ENCODE peak calls at places on chromosomes 7 and 10, in eight cellular contexts. C is endothelial cell, H is ascending aorta, L is breast epithelium, W is cardiac muscle cell, I is AG10803, X is fibroblast of the aortic adventitia, N is hepatocyte. A is an unnamed sample.

GRCh38 chr10:118948784-118949183 is 80.7 kb upstream of the NANOS1 start:
- DNase-seq in H (no peak), L (peak; percentile 16), N (no peak), I (no peak), C (no peak), X (no peak), W (no peak), A (no peak)

GRCh38 chr7:2201128-2201527 is 31.6 kb downstream of the MAD1L1 start:
- DNase-seq in L (no peak), X (no peak), I (no peak), N (no peak), W (no peak), H (no peak), C (no peak), A (no peak)

GRCh38 chr10:121368347-121369025 is 229.8 kb downstream of the FGFR2 start:
- DNase-seq in I (no peak), L (peak; percentile 67), H (no peak), C (no peak), W (no peak), N (peak; percentile 39), X (no peak), A (no peak)

GRCh38 chr7:152464312-152465117 is 28.7 kb upstream of the KMT2C start:
- DNase-seq in N (peak; percentile 90), H (peak; percentile 84), C (peak; percentile 86), L (peak; percentile 60), I (peak; percentile 79), X (peak; percentile 74), W (peak; percentile 91), A (peak; percentile 69)

GRCh38 chr10:82358486-82359097 is 483.6 kb downstream of the NRG3 start:
- DNase-seq in I (peak; percentile 1), W (peak; percentile 79), N (no peak), L (no peak), X (peak; percentile 15), H (no peak), C (no peak), A (no peak)

GRCh38 chr7:93117852-93118530 is at the start of gene SAMD9:
- DNase-seq in X (peak; percentile 87), I (peak; percentile 83), W (peak; percentile 89), C (no peak), N (peak; percentile 48), H (peak; percentile 71), L (peak; percentile 35), A (peak; percentile 85)

GRCh38 chr7:63031838-63032436 is 966.7 kb upstream of the ZNF722 start:
- DNase-seq in I (no peak), N (no peak), X (no peak), L (no peak), H (no peak), W (no peak), C (no peak), A (no peak)

GRCh38 chr7:158609313-158609974 is 21.8 kb upstream of the PTPRN2 start:
- DNase-seq in W (no peak), X (no peak), L (no peak), H (no peak), N (no peak), I (no peak), C (no peak), A (no peak)

GRCh38 chr10:12608761-12609160 is 259.4 kb downstream of the CAMK1D start:
- DNase-seq in C (no peak), H (no peak), W (no peak), L (no peak), X (no peak), I (no peak), N (no peak), A (no peak)

GRCh38 chr10:126218174-126218573 is 170.1 kb downstream of the ADAM12 start:
- DNase-seq in N (no peak), I (no peak), L (no peak), H (no peak), W (no peak), X (no peak), C (no peak), A (no peak)

GRCh38 chr10:31143331-31143935 is 111.8 kb upstream of the ZNF438 start:
- DNase-seq in W (no peak), C (no peak), I (no peak), L (no peak), X (no peak), H (no peak), N (no peak), A (no peak)

GRCh38 chr7:150793569-150794238 is 6.5 kb downstream of the TMEM176B start:
- DNase-seq in W (no peak), L (no peak), X (no peak), C (no peak), I (no peak), N (no peak), H (no peak), A (no peak)

GRCh38 chr10:127398140-127398966 is 150.8 kb upstream of the NPS start:
- DNase-seq in H (no peak), I (peak; percentile 57), L (no peak), N (no peak), C (no peak), X (peak; percentile 23), W (peak; percentile 9), A (peak; percentile 51)

GRCh38 chr7:7641129-7641663 is 644 bp downstream of the UMAD1 start:
- DNase-seq in W (no peak), L (no peak), C (peak; percentile 18), H (no peak), I (peak; percentile 12), N (peak; percentile 15), X (peak; percentile 44), A (no peak)

GRCh38 chr7:133703547-133703946 is 423.6 kb upstream of the LRGUK start:
- DNase-seq in I (peak; percentile 86), L (no peak), W (peak; percentile 65), X (peak; percentile 82), N (no peak), H (no peak), C (no peak), A (peak; percentile 94)

GRCh38 chr10:68253356-68253755 is 21.4 kb upstream of the ATOH7 start:
- DNase-seq in I (no peak), X (no peak), L (no peak), W (no peak), C (no peak), H (no peak), N (no peak), A (no peak)

GRCh38 chr7:138866353-138866752 is 68.4 kb upstream of the ATP6V0A4 start:
- DNase-seq in L (no peak), X (no peak), C (no peak), H (no peak), W (no peak), I (no peak), N (no peak), A (no peak)

GRCh38 chr10:109173910-109174309 is 749.4 kb downstream of the XPNPEP1 start:
- DNase-seq in H (no peak), I (no peak), W (no peak), X (no peak), L (no peak), C (no peak), N (no peak), A (no peak)

GRCh38 chr10:69069090-69070042 is 18.5 kb upstream of the SRGN start:
- DNase-seq in N (no peak), H (no peak), C (no peak), L (no peak), W (peak; percentile 42), X (no peak), I (peak; percentile 85), A (no peak)

DNA sequence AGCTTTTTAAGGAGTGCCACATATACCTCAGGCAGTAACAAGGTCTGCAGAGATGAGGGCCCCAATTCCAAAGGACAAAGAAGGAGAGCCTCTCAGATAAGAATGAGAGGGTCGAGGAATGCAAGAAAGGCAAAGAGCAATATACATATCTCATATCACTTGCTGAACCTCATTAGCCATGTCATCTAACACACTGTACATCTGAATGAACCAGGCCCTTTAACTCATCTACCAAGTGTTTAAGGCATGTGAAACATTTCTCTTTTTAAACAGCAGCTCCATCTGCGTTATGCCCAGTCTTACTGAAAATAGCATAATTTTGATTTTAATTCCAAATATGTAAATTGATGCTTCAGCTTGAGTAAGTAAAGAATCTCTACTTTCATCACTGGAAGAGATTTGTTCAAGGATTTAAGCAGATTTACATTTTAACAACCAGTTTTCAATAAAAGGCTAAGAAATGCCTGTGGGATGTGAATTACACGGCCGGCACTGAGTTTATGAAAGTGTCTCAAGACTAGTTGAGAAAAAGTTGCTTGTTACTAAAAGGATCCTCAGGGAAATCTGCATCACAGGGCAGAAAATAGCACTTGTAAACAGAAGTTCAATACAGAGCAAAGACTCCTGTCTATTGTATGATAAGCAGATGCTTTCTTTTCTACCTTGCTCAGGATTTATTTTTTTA is 123.8 kb upstream of the SLC26A5 start:
- DNase-seq in H (no peak), W (no peak), X (no peak), C (no peak), I (no peak), L (no peak), N (no peak), A (peak; percentile 8)
- TF ChIP-seq CTCF in H (no peak), W (no peak), X (no peak), C (no peak), I (no peak), L (no peak), N (no peak), A (no peak)

GRCh38 chr10:99814143-99814542 is 31.7 kb downstream of the ABCC2 start:
- DNase-seq in C (no peak), N (no peak), I (no peak), L (no peak), W (no peak), X (no peak), H (no peak), A (no peak)

GRCh38 chr10:99812177-99812576 is 29.7 kb downstream of the ABCC2 start:
- DNase-seq in X (no peak), I (no peak), W (no peak), C (no peak), N (no peak), H (no peak), L (no peak), A (no peak)

GRCh38 chr10:99809931-99810615 is 27.6 kb downstream of the ABCC2 start:
- DNase-seq in L (no peak), C (no peak), I (peak; percentile 58), W (peak; percentile 69), X (peak; percentile 77), H (no peak), N (peak; percentile 21), A (no peak)

GRCh38 chr10:99815611-99816010 is 33.2 kb downstream of the ABCC2 start:
- DNase-seq in L (no peak), W (peak; percentile 60), H (no peak), I (peak; percentile 37), C (no peak), X (no peak), N (no peak), A (no peak)
- TF ChIP-seq CTCF in L (no peak), W (no peak), H (no peak), I (no peak), C (no peak), X (no peak), N (no peak), A (no peak)

GRCh38 chr7:114468844-114469243 is 54.2 kb downstream of the FOXP2 start:
- DNase-seq in W (peak; percentile 25), N (no peak), I (peak; percentile 1), L (no peak), C (no peak), H (no peak), X (peak; percentile 43), A (no peak)
- TF ChIP-seq CTCF in W (no peak), N (no peak), I (no peak), L (no peak), C (no peak), H (no peak), X (no peak), A (no peak)

DNA sequence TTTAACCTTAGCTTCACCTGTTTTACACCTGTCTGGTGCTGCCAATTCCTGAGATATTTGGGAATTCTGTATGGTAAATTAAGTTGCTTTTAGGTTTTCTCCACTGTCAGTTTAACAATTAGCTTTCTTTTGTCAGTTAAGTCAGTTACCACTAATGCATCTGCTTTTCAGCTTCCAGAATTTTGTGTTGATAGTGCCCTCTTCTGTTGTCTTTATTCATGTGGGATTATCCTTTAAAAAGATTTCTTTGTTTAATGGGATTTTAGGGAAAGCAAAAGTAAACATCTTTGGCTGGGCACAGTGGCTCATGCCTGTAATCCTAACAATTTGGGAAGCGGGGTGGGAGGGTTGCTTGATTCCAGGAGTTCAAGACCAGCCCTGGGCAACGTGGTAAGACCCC is 8.1 kb downstream of the TFAM start:
- DNase-seq in C (no peak), H (no peak), L (no peak), W (peak; percentile 38), X (peak; percentile 28), I (peak; percentile 9), N (no peak), A (no peak)
- TF ChIP-seq CTCF in C (no peak), H (no peak), L (no peak), W (no peak), X (no peak), I (peak; percentile 30), N (peak; percentile 23), A (peak; percentile 52)

A was measured in HFFc6.